ENCODE peak calls at places on chromosomes 6 and 20, in nine cellular contexts. S is A172; N is GM23248; C is cardiac fibroblast; A is activated CD4-positive, alpha-beta T cell treated with anti-CD3 and anti-CD28 coated beads, Interleukin-2, amount 50 U/mL, for 48 hours; R is HCEC 1CT; T is SK-MEL-5; M is stimulated activated CD8-positive, alpha-beta memory T cell treated with anti-CD3 and anti-CD28 coated beads, Interleukin-15, amount 100 ng/mL, for 1 hour; Y is right atrium auricular region. X is an unnamed sample.

GRCh38 chr20:51042064-51042463 is 19.2 kb upstream of the KCNG1 start:
- DNase-seq in S (no peak), N (peak), C (peak), A (no peak), R (no peak), T (no peak), M (no peak), Y (no peak), X (no peak)

GRCh38 chr20:38108438-38109024 is 56.5 kb downstream of the TGM2 start:
- DNase-seq in S (peak), N (peak), C (peak), A (no peak), R (peak), T (no peak), M (no peak), Y (peak), X (peak)

GRCh38 chr6:6842301-6842700 is 253.8 kb downstream of the LY86 start:
- DNase-seq in S (no peak), N (no peak), C (no peak), A (no peak), R (no peak), T (no peak), M (no peak), Y (no peak), X (no peak)

GRCh38 chr20:1375515-1375914 is 17.3 kb downstream of the FKBP1A start:
- DNase-seq in S (peak), N (peak), C (peak), A (no peak), R (peak), T (no peak), M (no peak), Y (no peak), X (peak)

GRCh38 chr6:152368761-152369624 is 268.2 kb downstream of the SYNE1 start:
- DNase-seq in S (no peak), N (no peak), C (peak), A (no peak), R (no peak), T (no peak), M (no peak), Y (peak), X (peak)

GRCh38 chr20:62274332-62275262 is 28.2 kb upstream of the ADRM1 start:
- DNase-seq in S (no peak), N (no peak), C (no peak), A (no peak), R (no peak), T (no peak), M (no peak), Y (no peak), X (peak)

GRCh38 chr20:36315545-36316351 is 9.6 kb downstream of the DLGAP4 start:
- DNase-seq in S (no peak), N (no peak), C (no peak), A (no peak), R (no peak), T (no peak), M (no peak), Y (no peak), X (no peak)

GRCh38 chr6:157330831-157331230 is 7.5 kb upstream of the TMEM242 start:
- DNase-seq in S (no peak), N (no peak), C (no peak), A (no peak), R (no peak), T (no peak), M (no peak), Y (no peak), X (no peak)

GRCh38 chr6:159360306-159360705 is 191.1 kb downstream of the FNDC1 start:
- DNase-seq in S (no peak), N (peak), C (peak), A (no peak), R (no peak), T (no peak), M (no peak), Y (no peak), X (no peak)

GRCh38 chr6:110491644-110492317 is 15.4 kb upstream of the SLC22A16 start:
- DNase-seq in S (no peak), N (peak), C (peak), A (no peak), R (peak), T (no peak), M (no peak), Y (no peak), X (peak)

GRCh38 chr6:149317656-149318571 is at the start of gene TAB2:
- DNase-seq in S (peak), N (peak), C (no peak), A (peak), R (peak), T (peak), M (peak), Y (no peak), X (no peak)

GRCh38 chr6:98942263-98942803 is 5.4 kb downstream of the FBXL4 start:
- DNase-seq in S (no peak), N (no peak), C (no peak), A (no peak), R (no peak), T (no peak), M (no peak), Y (no peak), X (no peak)

X was measured in fibroblast of pulmonary artery.